ENCODE peak calls at places on chromosome 10, in nine cellular contexts. One of them, this sample, is unnamed.

GRCh38 chr10:77328272-77328816 is 309.3 kb downstream of the KCNMA1 start:
- DNase-seq in AG10803: peak
- DNase-seq in sigmoid colon: no peak
- DNase-seq in bronchial epithelial cell: peak
- DNase-seq in AG08395: peak
- DNase-seq in HT1080: no peak
- DNase-seq in stimulated activated CD8-positive, alpha-beta memory T cell treated with anti-CD3 and anti-CD28 coated beads, Interleukin-4, amount 100 ng/mL, for 24 hours: peak
- DNase-seq in MM.1S: peak
- DNase-seq in astrocyte: no peak
- DNase-seq in this sample: peak

GRCh38 chr10:35637456-35637855 is 4.6 kb downstream of the FZD8 start:
- DNase-seq in bronchial epithelial cell: no peak
- DNase-seq in stimulated activated CD8-positive, alpha-beta memory T cell treated with anti-CD3 and anti-CD28 coated beads, Interleukin-4, amount 100 ng/mL, for 24 hours: no peak
- DNase-seq in sigmoid colon: no peak
- DNase-seq in AG08395: no peak
- DNase-seq in HT1080: no peak
- DNase-seq in MM.1S: no peak
- DNase-seq in astrocyte: no peak
- DNase-seq in AG10803: no peak
- DNase-seq in this sample: no peak

GRCh38 chr10:3763035-3763456 is 22.0 kb downstream of the KLF6 start:
- DNase-seq in AG10803: peak
- DNase-seq in MM.1S: no peak
- DNase-seq in AG08395: no peak
- DNase-seq in HT1080: peak
- DNase-seq in astrocyte: peak
- DNase-seq in sigmoid colon: no peak
- DNase-seq in stimulated activated CD8-positive, alpha-beta memory T cell treated with anti-CD3 and anti-CD28 coated beads, Interleukin-4, amount 100 ng/mL, for 24 hours: no peak
- DNase-seq in bronchial epithelial cell: peak
- DNase-seq in this sample: peak

GRCh38 chr10:101367569-101368453 is 13.8 kb downstream of the BTRC start:
- DNase-seq in HT1080: peak
- DNase-seq in bronchial epithelial cell: peak
- DNase-seq in stimulated activated CD8-positive, alpha-beta memory T cell treated with anti-CD3 and anti-CD28 coated beads, Interleukin-4, amount 100 ng/mL, for 24 hours: no peak
- DNase-seq in AG10803: peak
- DNase-seq in astrocyte: peak
- DNase-seq in sigmoid colon: no peak
- DNase-seq in MM.1S: no peak
- DNase-seq in AG08395: peak
- DNase-seq in this sample: peak

GRCh38 chr10:127921075-127921750 is 14.3 kb downstream of the PTPRE start:
- DNase-seq in AG08395: no peak
- DNase-seq in astrocyte: no peak
- DNase-seq in sigmoid colon: peak
- DNase-seq in stimulated activated CD8-positive, alpha-beta memory T cell treated with anti-CD3 and anti-CD28 coated beads, Interleukin-4, amount 100 ng/mL, for 24 hours: no peak
- DNase-seq in AG10803: no peak
- DNase-seq in HT1080: no peak
- DNase-seq in bronchial epithelial cell: no peak
- DNase-seq in MM.1S: no peak
- DNase-seq in this sample: no peak

GRCh38 chr10:69428138-69428537 is 11.4 kb upstream of the TACR2 start:
- DNase-seq in sigmoid colon: peak
- DNase-seq in MM.1S: no peak
- DNase-seq in stimulated activated CD8-positive, alpha-beta memory T cell treated with anti-CD3 and anti-CD28 coated beads, Interleukin-4, amount 100 ng/mL, for 24 hours: no peak
- DNase-seq in AG10803: no peak
- DNase-seq in astrocyte: no peak
- DNase-seq in bronchial epithelial cell: no peak
- DNase-seq in HT1080: no peak
- DNase-seq in AG08395: no peak
- DNase-seq in this sample: no peak

GRCh38 chr10:46560952-46561351 is 4.5 kb upstream of the GPRIN2 start:
- DNase-seq in MM.1S: peak
- DNase-seq in sigmoid colon: no peak
- DNase-seq in HT1080: no peak
- DNase-seq in AG10803: no peak
- DNase-seq in bronchial epithelial cell: no peak
- DNase-seq in AG08395: no peak
- DNase-seq in astrocyte: no peak
- DNase-seq in stimulated activated CD8-positive, alpha-beta memory T cell treated with anti-CD3 and anti-CD28 coated beads, Interleukin-4, amount 100 ng/mL, for 24 hours: no peak
- DNase-seq in this sample: no peak

GRCh38 chr10:72334832-72335393 is 19.8 kb downstream of the DNAJB12 start:
- DNase-seq in HT1080: peak
- DNase-seq in AG08395: no peak
- DNase-seq in AG10803: peak
- DNase-seq in MM.1S: peak
- DNase-seq in astrocyte: peak
- DNase-seq in sigmoid colon: peak
- DNase-seq in bronchial epithelial cell: peak
- DNase-seq in stimulated activated CD8-positive, alpha-beta memory T cell treated with anti-CD3 and anti-CD28 coated beads, Interleukin-4, amount 100 ng/mL, for 24 hours: peak
- DNase-seq in this sample: peak

GRCh38 chr10:123838596-123839310 is 52.9 kb downstream of the CPXM2 start:
- DNase-seq in MM.1S: peak
- DNase-seq in sigmoid colon: no peak
- DNase-seq in astrocyte: no peak
- DNase-seq in stimulated activated CD8-positive, alpha-beta memory T cell treated with anti-CD3 and anti-CD28 coated beads, Interleukin-4, amount 100 ng/mL, for 24 hours: no peak
- DNase-seq in bronchial epithelial cell: no peak
- DNase-seq in AG10803: no peak
- DNase-seq in HT1080: no peak
- DNase-seq in AG08395: no peak
- DNase-seq in this sample: no peak

GRCh38 chr10:13916384-13916947 is 329.7 kb downstream of the PRPF18 start:
- DNase-seq in AG08395: no peak
- DNase-seq in stimulated activated CD8-positive, alpha-beta memory T cell treated with anti-CD3 and anti-CD28 coated beads, Interleukin-4, amount 100 ng/mL, for 24 hours: no peak
- DNase-seq in bronchial epithelial cell: no peak
- DNase-seq in MM.1S: no peak
- DNase-seq in sigmoid colon: no peak
- DNase-seq in AG10803: no peak
- DNase-seq in HT1080: no peak
- DNase-seq in astrocyte: no peak
- DNase-seq in this sample: peak

GRCh38 chr10:78900715-78901430 is 167.9 kb upstream of the ZMIZ1 start:
- DNase-seq in stimulated activated CD8-positive, alpha-beta memory T cell treated with anti-CD3 and anti-CD28 coated beads, Interleukin-4, amount 100 ng/mL, for 24 hours: no peak
- DNase-seq in HT1080: no peak
- DNase-seq in AG10803: no peak
- DNase-seq in AG08395: no peak
- DNase-seq in sigmoid colon: no peak
- DNase-seq in MM.1S: no peak
- DNase-seq in astrocyte: no peak
- DNase-seq in bronchial epithelial cell: no peak
- DNase-seq in this sample: no peak

This sample was measured in iris pigment epithelial cell.